ENCODE peak calls at places on chromosome 9, in six cellular contexts. B is HepG2, H is lower leg skin, X is heart left ventricle, L is ovary, T is A549. J is an unnamed sample.

GRCh38 chr9:125631391-125632085 is 75.5 kb downstream of the MAPKAP1 start:
- DNase-seq in B (peak; percentile 62), H (no peak), X (no peak), L (no peak), T (peak; percentile 57), J (peak; percentile 51)

GRCh38 chr9:82052081-82052480 is 63.5 kb downstream of the SPATA31D1 start:
- DNase-seq in B (no peak), H (no peak), X (no peak), L (no peak), T (no peak), J (no peak)

GRCh38 chr9:31715250-31715649 is 669.2 kb upstream of the ACO1 start:
- DNase-seq in B (no peak), H (no peak), X (no peak), L (no peak), T (no peak), J (no peak)

GRCh38 chr9:127021664-127022337 is 100.6 kb downstream of the ANGPTL2 start:
- DNase-seq in B (no peak), H (peak; percentile 89), X (peak; percentile 89), L (peak; percentile 96), T (no peak), J (no peak)

GRCh38 chr9:135939351-135940265 is 21.6 kb downstream of the UBAC1 start:
- DNase-seq in B (no peak), H (no peak), X (peak; percentile 13), L (no peak), T (no peak), J (no peak)

GRCh38 chr9:75088646-75089368 is 493 bp downstream of the OSTF1 start:
- DNase-seq in B (peak; percentile 55), H (peak; percentile 71), X (peak; percentile 86), L (peak; percentile 53), T (peak; percentile 54), J (peak; percentile 66)

GRCh38 chr9:126558051-126558665 is 55.6 kb upstream of the LMX1B start:
- DNase-seq in B (peak; percentile 44), H (peak; percentile 43), X (peak; percentile 76), L (peak; percentile 52), T (peak; percentile 51), J (peak; percentile 40)

GRCh38 chr9:15834541-15834940 is 281.7 kb downstream of the CCDC171 start:
- DNase-seq in B (no peak), H (no peak), X (no peak), L (no peak), T (no peak), J (peak; percentile 74)

GRCh38 chr9:115606851-115607250 is 488.9 kb upstream of the TNC start:
- DNase-seq in B (no peak), H (no peak), X (no peak), L (no peak), T (no peak), J (no peak)

GRCh38 chr9:69120380-69121154 is 53.5 kb upstream of the TJP2 start:
- DNase-seq in B (peak; percentile 81), H (peak; percentile 63), X (no peak), L (peak; percentile 39), T (no peak), J (no peak)
- TF ChIP-seq POLR2A in B (peak; percentile 67), H (no peak), X (no peak), L (no peak), T (no peak), J (no peak)

GRCh38 chr9:83646500-83647239 is 23.7 kb downstream of the IDNK start:
- DNase-seq in B (no peak), H (no peak), X (no peak), L (no peak), T (no peak), J (peak; percentile 19)
- TF ChIP-seq POLR2A in B (no peak), H (no peak), X (no peak), L (no peak), T (no peak), J (no peak)

GRCh38 chr9:33921967-33922895 is 105.3 kb downstream of the UBE2R2 start:
- DNase-seq in B (peak; percentile 21), H (no peak), X (no peak), L (no peak), T (peak; percentile 47), J (peak; percentile 46)

GRCh38 chr9:33923079-33923478 is 106.1 kb downstream of the UBE2R2 start:
- DNase-seq in B (no peak), H (no peak), X (no peak), L (no peak), T (no peak), J (no peak)

GRCh38 chr9:33917036-33917435 is 100.1 kb downstream of the UBE2R2 start:
- DNase-seq in B (no peak), H (no peak), X (no peak), L (no peak), T (no peak), J (no peak)

GRCh38 chr9:33914887-33915286 is 97.9 kb downstream of the UBE2R2 start:
- DNase-seq in B (no peak), H (no peak), X (no peak), L (no peak), T (no peak), J (no peak)

GRCh38 chr9:33919276-33919897 is 102.4 kb downstream of the UBE2R2 start:
- DNase-seq in B (no peak), H (no peak), X (no peak), L (no peak), T (no peak), J (no peak)
- TF ChIP-seq POLR2A in B (no peak), H (no peak), X (no peak), L (no peak), T (no peak), J (no peak)

GRCh38 chr9:38068616-38068865 is 486 bp downstream of the SHB start:
- DNase-seq in B (no peak), H (no peak), X (no peak), L (no peak), T (peak; percentile 60), J (peak; percentile 61)

GRCh38 chr9:38067892-38068615 is 973 bp downstream of the SHB start:
- DNase-seq in B (no peak), H (no peak), X (no peak), L (no peak), T (no peak), J (peak; percentile 33)

GRCh38 chr9:38067611-38067891 is 1.5 kb downstream of the SHB start:
- DNase-seq in B (no peak), H (no peak), X (no peak), L (peak; percentile 28), T (no peak), J (no peak)

GRCh38 chr9:38066167-38066906 is 2.7 kb downstream of the SHB start:
- DNase-seq in B (no peak), H (no peak), X (no peak), L (no peak), T (no peak), J (no peak)

GRCh38 chr9:38066907-38067610 is 2.0 kb downstream of the SHB start:
- DNase-seq in B (no peak), H (peak; percentile 64), X (peak; percentile 74), L (peak; percentile 60), T (no peak), J (peak; percentile 55)
- TF ChIP-seq POLR2A in B (no peak), H (no peak), X (no peak), L (no peak), T (no peak), J (no peak)

GRCh38 chr9:107333363-107333762 is 50.3 kb downstream of the RAD23B start:
- DNase-seq in B (no peak), H (no peak), X (no peak), L (no peak), T (no peak), J (no peak)
- TF ChIP-seq POLR2A in B (peak; percentile 35), H (no peak), X (no peak), L (no peak), T (no peak), J (no peak)

GRCh38 chr9:134626576-134627416 is 14.8 kb upstream of the COL5A1 start:
- DNase-seq in B (no peak), H (no peak), X (peak; percentile 21), L (peak; percentile 9), T (no peak), J (no peak)
- TF ChIP-seq POLR2A in B (no peak), H (no peak), X (no peak), L (no peak), T (no peak), J (no peak)

GRCh38 chr9:113544001-113544340 is 80.4 kb downstream of the RGS3 start:
- DNase-seq in B (no peak), H (no peak), X (no peak), L (no peak), T (no peak), J (no peak)

GRCh38 chr9:113547501-113547900 is 84.0 kb downstream of the RGS3 start:
- DNase-seq in B (no peak), H (no peak), X (no peak), L (no peak), T (no peak), J (no peak)

GRCh38 chr9:113546566-113546965 is 83.0 kb downstream of the RGS3 start:
- DNase-seq in B (no peak), H (no peak), X (no peak), L (peak; percentile 4), T (no peak), J (no peak)

GRCh38 chr9:113545068-113545467 is 81.5 kb downstream of the RGS3 start:
- DNase-seq in B (no peak), H (no peak), X (no peak), L (no peak), T (no peak), J (no peak)

GRCh38 chr9:113548221-113549041 is 84.9 kb downstream of the RGS3 start:
- DNase-seq in B (peak; percentile 93), H (peak; percentile 61), X (peak; percentile 88), L (peak; percentile 61), T (no peak), J (peak; percentile 70)
- TF ChIP-seq POLR2A in B (no peak), H (no peak), X (no peak), L (no peak), T (no peak), J (peak; percentile 59)

GRCh38 chr9:98556511-98556910 is 152.2 kb downstream of the GABBR2 start:
- DNase-seq in B (no peak), H (no peak), X (no peak), L (no peak), T (no peak), J (no peak)

GRCh38 chr9:98563212-98563907 is 145.4 kb downstream of the GABBR2 start:
- DNase-seq in B (no peak), H (no peak), X (no peak), L (no peak), T (no peak), J (no peak)

GRCh38 chr9:98555851-98556465 is 152.8 kb downstream of the GABBR2 start:
- DNase-seq in B (no peak), H (no peak), X (no peak), L (no peak), T (no peak), J (no peak)

GRCh38 chr9:98558575-98558974 is 150.2 kb downstream of the GABBR2 start:
- DNase-seq in B (no peak), H (no peak), X (no peak), L (no peak), T (no peak), J (no peak)

GRCh38 chr9:98559568-98559967 is 149.2 kb downstream of the GABBR2 start:
- DNase-seq in B (no peak), H (no peak), X (no peak), L (no peak), T (no peak), J (no peak)
- TF ChIP-seq POLR2A in B (no peak), H (no peak), X (no peak), L (no peak), T (no peak), J (no peak)

J was measured in erythroblast.